ENCODE peak calls at places on chromosomes 2 and 18, in four cellular contexts. V is SK-N-SH, Q is A549, K is IMR-90. R is an unnamed sample.

GRCh38 chr2:150232871-150233270 is 254.6 kb downstream of the RND3 start:
- DNase-seq in V (no peak), Q (no peak), K (no peak), R (no peak)

GRCh38 chr2:160932960-160933359 is 227.3 kb upstream of the TANK start:
- DNase-seq in V (no peak), Q (peak; percentile 17), K (peak; percentile 85), R (no peak)

GRCh38 chr2:101179982-101180381 is 28.8 kb upstream of the TBC1D8 start:
- DNase-seq in V (no peak), Q (no peak), K (no peak), R (no peak)

GRCh38 chr2:28360742-28361293 is 31.8 kb upstream of the FOSL2 start:
- DNase-seq in V (no peak), Q (no peak), K (peak; percentile 87), R (peak; percentile 70)

GRCh38 chr2:128504242-128505149 is 185.8 kb upstream of the HS6ST1 start:
- DNase-seq in V (no peak), Q (no peak), K (no peak), R (no peak)

GRCh38 chr2:174763793-174764179 is 486 bp downstream of the CHRNA1 start:
- DNase-seq in V (no peak), Q (no peak), K (no peak), R (no peak)

GRCh38 chr2:120939595-120940318 is 204.1 kb downstream of the GLI2 start:
- DNase-seq in V (no peak), Q (peak; percentile 56), K (peak; percentile 95), R (peak; percentile 28)

GRCh38 chr2:173496746-173497145 is 142.1 kb downstream of the CDCA7 start:
- DNase-seq in V (no peak), Q (no peak), K (peak; percentile 53), R (no peak)

GRCh38 chr2:215441560-215442391 is 5.9 kb upstream of the FN1 start:
- DNase-seq in V (no peak), Q (no peak), K (no peak), R (no peak)

GRCh38 chr2:174606336-174606735 is 8.7 kb upstream of the WIPF1 start:
- DNase-seq in V (peak; percentile 32), Q (peak; percentile 56), K (peak; percentile 93), R (no peak)

GRCh38 chr2:156565066-156565710 is 129.0 kb downstream of the GPD2 start:
- DNase-seq in V (no peak), Q (no peak), K (peak; percentile 83), R (no peak)

GRCh38 chr18:10047237-10047636 is 133.4 kb downstream of the VAPA start:
- DNase-seq in V (no peak), Q (no peak), K (peak; percentile 95), R (no peak)

GRCh38 chr2:106839849-106840595 is 45.9 kb downstream of the ST6GAL2 start:
- DNase-seq in V (peak; percentile 68), Q (no peak), K (no peak), R (peak; percentile 15)

GRCh38 chr18:27685807-27686412 is 491.0 kb downstream of the CDH2 start:
- DNase-seq in V (peak; percentile 16), Q (peak; percentile 3), K (peak; percentile 39), R (peak; percentile 17)

GRCh38 chr2:36567711-36568408 is 30.1 kb downstream of the FEZ2 start:
- DNase-seq in V (no peak), Q (no peak), K (no peak), R (no peak)

DNA sequence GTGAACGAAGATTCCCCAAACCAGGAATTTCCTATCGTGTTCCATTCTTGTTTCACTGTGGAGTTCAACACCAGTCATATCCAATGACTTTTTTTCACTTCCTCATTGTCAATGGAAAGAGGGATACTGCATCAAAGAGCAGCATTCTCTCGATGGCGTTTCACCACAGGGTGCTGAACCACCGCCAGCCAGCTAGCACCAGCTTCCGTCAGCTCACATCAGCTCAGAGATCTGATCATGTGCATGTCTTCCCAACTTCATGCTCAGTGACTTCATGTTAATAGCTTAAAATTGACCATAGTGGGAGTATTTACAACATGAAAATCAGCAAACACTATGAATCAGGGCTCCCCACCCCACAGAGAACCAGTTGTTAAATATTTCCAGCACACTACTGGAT is 359.9 kb downstream of the TNS1 start:
- DNase-seq in V (no peak), Q (no peak), K (no peak), R (no peak)
- TF ChIP-seq RCOR1 in V (no peak), Q (no peak), K (no peak), R (no peak)

DNA sequence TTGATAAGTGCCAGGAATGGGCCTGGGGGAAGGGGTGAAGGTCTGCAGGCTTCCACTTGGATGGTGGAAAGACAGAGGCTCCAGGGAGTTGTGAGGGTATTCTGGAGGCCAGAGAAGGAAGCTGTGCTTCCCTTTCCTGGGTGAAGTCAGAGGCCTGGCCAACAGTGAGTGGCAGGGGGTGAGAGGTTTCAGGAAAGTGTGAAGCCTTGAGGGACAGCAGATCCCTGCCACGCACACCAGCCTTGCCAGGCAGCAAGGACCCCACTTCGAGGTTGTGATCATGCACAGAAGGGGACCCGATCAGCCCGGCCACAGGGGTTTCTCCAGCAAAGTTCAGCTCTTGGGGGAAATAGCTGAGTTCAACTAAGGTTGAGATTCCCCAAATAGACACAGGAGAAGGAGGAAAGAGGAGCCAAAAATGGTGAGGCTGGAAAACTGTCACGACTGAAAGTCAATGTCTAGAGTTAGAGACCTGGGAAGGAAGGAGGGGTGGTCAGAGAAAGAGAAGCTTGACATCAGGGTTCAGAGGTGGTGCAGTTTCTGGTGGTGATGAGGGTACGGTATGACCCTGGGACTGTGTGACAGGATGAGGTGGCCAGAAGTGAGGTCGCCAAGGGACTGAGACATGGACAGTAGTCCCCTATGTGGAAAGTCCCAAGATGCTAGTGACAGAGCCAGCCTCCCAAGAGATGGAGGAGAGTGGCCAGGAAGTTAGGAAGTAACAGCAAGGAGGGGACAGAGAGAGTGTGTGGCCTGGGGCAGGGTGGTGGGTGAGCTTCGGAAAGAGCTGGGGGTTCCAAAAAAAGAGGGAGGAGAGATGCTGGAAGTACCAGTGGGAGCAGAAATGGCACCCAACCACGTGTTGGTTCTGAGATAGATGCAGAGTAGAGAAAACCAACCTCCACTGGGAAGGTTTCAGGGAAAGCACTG is 66.2 kb downstream of the SMAD7 start:
- DNase-seq in V (no peak), Q (no peak), K (no peak), R (no peak)
- TF ChIP-seq RCOR1 in V (no peak), Q (no peak), K (no peak), R (no peak)

GRCh38 chr2:55995206-55995605 is 71.6 kb upstream of the EFEMP1 start:
- DNase-seq in V (no peak), Q (no peak), K (no peak), R (no peak)

GRCh38 chr2:55986700-55987440 is 63.3 kb upstream of the EFEMP1 start:
- DNase-seq in V (no peak), Q (no peak), K (peak; percentile 19), R (no peak)

GRCh38 chr2:55989405-55989804 is 65.8 kb upstream of the EFEMP1 start:
- DNase-seq in V (no peak), Q (no peak), K (no peak), R (no peak)

GRCh38 chr2:55993685-55994084 is 70.1 kb upstream of the EFEMP1 start:
- DNase-seq in V (no peak), Q (no peak), K (no peak), R (no peak)

DNA sequence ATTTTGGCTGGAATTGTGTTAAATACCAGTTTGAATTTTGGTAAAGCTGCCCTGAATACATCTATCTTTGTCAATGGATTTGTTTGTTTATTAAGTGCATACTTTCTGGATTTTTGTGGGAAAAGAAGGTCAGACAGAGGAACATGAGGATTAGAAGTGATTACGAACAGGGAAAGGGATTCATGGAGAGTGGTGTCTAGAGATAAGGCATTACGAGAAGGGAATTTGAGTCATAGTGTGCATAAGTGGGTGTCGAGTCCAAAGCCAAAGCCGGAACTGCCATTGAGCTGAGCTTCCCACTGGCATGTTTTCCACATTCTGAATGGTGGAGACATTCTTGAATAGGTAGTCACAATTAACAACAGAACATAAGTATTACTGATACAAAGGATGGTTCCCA is 68.9 kb upstream of the EFEMP1 start:
- DNase-seq in V (no peak), Q (peak; percentile 30), K (peak; percentile 100), R (no peak)
- TF ChIP-seq RCOR1 in V (no peak), Q (no peak), K (peak; percentile 76), R (no peak)

GRCh38 chr2:177673602-177674595 is 281.3 kb downstream of the AGPS start:
- DNase-seq in V (no peak), Q (no peak), K (no peak), R (no peak)
- TF ChIP-seq RCOR1 in V (no peak), Q (no peak), K (no peak), R (no peak)

GRCh38 chr2:227817940-227818568 is 4.4 kb downstream of the CCL20 start:
- DNase-seq in V (peak; percentile 4), Q (peak; percentile 92), K (peak; percentile 100), R (no peak)
- TF ChIP-seq RCOR1 in V (no peak), Q (no peak), K (no peak), R (no peak)

GRCh38 chr2:199370150-199370780 is 87.5 kb downstream of the SATB2 start:
- DNase-seq in V (no peak), Q (no peak), K (peak; percentile 15), R (no peak)
- TF ChIP-seq RCOR1 in V (no peak), Q (no peak), K (no peak), R (no peak)

DNA sequence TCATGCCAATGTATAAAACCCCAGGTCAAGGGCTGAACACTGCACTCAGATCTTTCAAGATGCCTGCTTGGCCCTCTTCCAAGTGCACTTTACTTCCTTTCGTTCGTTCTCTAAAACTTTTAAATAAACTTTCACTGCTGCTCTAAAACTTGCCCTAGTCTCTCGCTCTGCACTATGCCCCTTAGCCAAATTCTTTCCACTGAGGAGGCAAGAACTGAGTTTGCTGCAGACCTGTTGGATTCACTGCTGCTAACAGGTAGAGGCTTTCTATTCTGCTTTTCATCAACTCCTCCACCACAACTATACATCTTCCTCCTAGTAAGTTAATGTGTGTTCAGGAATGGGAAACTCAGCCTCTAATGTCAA is 467.9 kb downstream of the MBD2 start:
- DNase-seq in V (no peak), Q (no peak), K (no peak), R (no peak)
- TF ChIP-seq RCOR1 in V (no peak), Q (no peak), K (no peak), R (no peak)

DNA sequence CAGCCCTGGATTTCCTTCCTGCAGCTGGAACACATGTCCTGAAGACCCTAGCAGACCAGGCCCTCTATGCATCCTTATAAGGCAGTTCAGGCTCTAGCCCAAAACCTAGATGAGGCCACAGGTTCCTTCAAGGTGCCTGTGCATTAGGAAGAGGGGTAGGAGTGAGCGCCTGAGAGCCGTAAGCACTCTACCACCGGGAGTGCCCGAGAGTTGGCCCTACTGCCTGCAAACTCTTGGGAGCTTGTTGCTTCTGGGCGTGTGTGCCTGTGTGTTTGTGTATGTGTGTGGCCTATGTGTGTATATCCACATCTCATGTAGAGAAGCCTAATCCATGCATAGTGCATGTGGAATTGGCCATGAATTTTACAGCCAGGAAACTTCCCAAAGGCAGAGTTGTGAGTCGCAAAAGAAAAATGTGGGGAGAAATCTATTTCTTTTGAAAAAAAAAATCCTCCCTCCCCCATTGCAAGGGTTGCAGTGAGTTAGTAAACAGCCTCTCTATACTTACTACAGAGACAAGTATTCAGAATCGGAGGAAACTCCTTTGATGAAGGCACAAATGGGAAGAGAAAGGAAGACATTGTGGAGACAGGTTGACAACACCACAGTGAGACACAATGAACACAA is 96.8 kb downstream of the ADD2 start:
- DNase-seq in V (no peak), Q (no peak), K (no peak), R (no peak)
- TF ChIP-seq RCOR1 in V (no peak), Q (no peak), K (no peak), R (no peak)